ENCODE peak calls at places on chromosomes 11 and 22, in eight cellular contexts. G, F, S, W, V, D, C and H are unnamed samples.

GRCh38 chr22:39219071-39220050 is 25.4 kb downstream of the PDGFB start:
- DNase-seq in V (no peak), S (no peak), W (peak), C (peak), D (no peak), G (no peak), F (no peak), H (no peak)

GRCh38 chr22:39456262-39457046 is at the start of gene MGAT3:
- DNase-seq in W (peak), G (no peak), D (no peak), S (no peak), C (no peak), F (no peak), V (no peak), H (no peak)

GRCh38 chr22:27842236-27842993 is 40.9 kb upstream of the MN1 start:
- DNase-seq in G (no peak), W (no peak), F (no peak), C (no peak), D (no peak), S (no peak), V (no peak), H (no peak)

GRCh38 chr11:119903389-119903788 is 174.4 kb upstream of the NECTIN1 start:
- DNase-seq in V (no peak), G (no peak), C (no peak), D (no peak), W (no peak), S (no peak), F (no peak), H (no peak)

GRCh38 chr11:15775051-15775541 is 581.2 kb downstream of the SOX6 start:
- DNase-seq in G (no peak), D (no peak), W (no peak), S (peak), V (peak), F (peak), C (peak), H (no peak)

GRCh38 chr11:113926273-113927183 is 21.9 kb downstream of the HTR3B start:
- DNase-seq in W (no peak), V (peak), G (peak), S (no peak), F (peak), D (no peak), C (no peak), H (no peak)

GRCh38 chr11:70270877-70271634 is 566 bp downstream of the PPFIA1 start:
- DNase-seq in D (peak), G (no peak), C (peak), W (peak), S (peak), F (peak), V (peak), H (peak)

GRCh38 chr11:40149721-40150120 is 1309.7 kb downstream of the LRRC4C start:
- DNase-seq in S (peak), W (no peak), C (no peak), G (no peak), D (no peak), F (no peak), V (no peak), H (no peak)

GRCh38 chr22:22891139-22891621 is 3.6 kb downstream of the IGLL5 start:
- DNase-seq in D (no peak), S (no peak), V (no peak), G (no peak), C (no peak), F (no peak), W (no peak), H (no peak)
- H3K4me3 ChIP-seq in D (no peak), S (no peak), V (no peak), G (no peak), C (no peak), F (no peak), W (no peak), H (no peak)

GRCh38 chr22:20428496-20429253 is 8.9 kb downstream of the SCARF2 start:
- DNase-seq in G (no peak), W (no peak), V (no peak), F (no peak), S (no peak), C (no peak), D (no peak), H (no peak)
- H3K4me3 ChIP-seq in G (no peak), W (no peak), V (no peak), F (no peak), S (no peak), C (no peak), D (peak), H (no peak)

GRCh38 chr22:36775966-36776669 is at the start of gene IFT27:
- DNase-seq in D (peak), V (peak), C (peak), G (peak), S (peak), W (peak), F (peak), H (peak)
- H3K4me3 ChIP-seq in D (peak), V (peak), C (peak), G (peak), S (peak), W (peak), F (peak), H (peak)

GRCh38 chr11:104033134-104033533 is 3.3 kb upstream of the DDI1 start:
- DNase-seq in D (peak), C (peak), F (peak), S (peak), W (no peak), G (no peak), V (peak), H (peak)
- H3K4me3 ChIP-seq in D (no peak), C (no peak), F (no peak), S (no peak), W (no peak), G (no peak), V (no peak), H (no peak)

GRCh38 chr11:77470504-77470903 is 3.4 kb downstream of the PAK1 start:
- DNase-seq in G (no peak), C (no peak), F (no peak), W (no peak), S (no peak), D (no peak), V (no peak), H (no peak)

GRCh38 chr11:77473801-77474508 is at the start of gene PAK1:
- DNase-seq in V (peak), G (no peak), F (peak), D (peak), S (peak), C (peak), W (peak), H (peak)

GRCh38 chr11:77470971-77471370 is 2.9 kb downstream of the PAK1 start:
- DNase-seq in S (no peak), C (no peak), D (no peak), V (no peak), W (peak), G (no peak), F (no peak), H (no peak)

GRCh38 chr11:77473001-77473800 is 693 bp downstream of the PAK1 start:
- DNase-seq in V (no peak), G (no peak), F (peak), S (peak), W (peak), D (peak), C (peak), H (peak)

DNA sequence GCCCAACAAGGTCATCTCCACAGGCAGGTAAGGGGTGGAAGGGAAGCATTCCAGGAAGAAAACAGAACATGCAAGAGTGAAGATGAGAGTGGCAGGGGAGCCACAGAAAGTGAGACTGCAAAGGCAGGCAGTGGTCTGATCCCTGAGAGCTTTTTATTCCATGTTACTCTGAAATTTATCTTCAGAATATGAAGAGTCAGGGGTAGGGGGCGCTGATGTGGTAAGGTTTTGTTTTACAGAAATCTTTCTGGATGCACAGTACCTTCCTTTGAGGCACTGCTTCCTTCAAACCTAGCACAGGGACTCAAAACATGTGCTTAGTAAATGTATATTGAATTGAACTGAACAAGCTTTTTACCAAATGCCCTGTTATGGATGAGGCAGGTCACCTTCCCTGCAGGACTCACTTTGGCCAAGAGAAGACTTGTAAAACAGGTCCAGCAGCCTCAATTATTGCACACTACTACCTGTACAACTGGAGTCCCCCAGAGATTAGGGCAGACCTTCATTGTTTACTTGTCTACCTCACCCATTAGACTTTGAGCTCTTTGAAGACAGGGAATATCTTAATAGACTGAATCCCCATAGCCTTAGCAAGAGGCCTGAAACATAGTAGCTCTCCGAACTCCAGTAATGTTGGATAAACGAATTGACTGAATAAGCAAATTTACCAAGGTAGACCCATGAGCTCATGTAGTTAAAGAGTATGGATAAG is 2.2 kb downstream of the PAK1 start:
- DNase-seq in S (no peak), C (no peak), V (no peak), W (peak), D (peak), F (peak), G (peak), H (no peak)
- H3K4me3 ChIP-seq in S (no peak), C (no peak), V (no peak), W (peak), D (peak), F (no peak), G (no peak), H (no peak)

DNA sequence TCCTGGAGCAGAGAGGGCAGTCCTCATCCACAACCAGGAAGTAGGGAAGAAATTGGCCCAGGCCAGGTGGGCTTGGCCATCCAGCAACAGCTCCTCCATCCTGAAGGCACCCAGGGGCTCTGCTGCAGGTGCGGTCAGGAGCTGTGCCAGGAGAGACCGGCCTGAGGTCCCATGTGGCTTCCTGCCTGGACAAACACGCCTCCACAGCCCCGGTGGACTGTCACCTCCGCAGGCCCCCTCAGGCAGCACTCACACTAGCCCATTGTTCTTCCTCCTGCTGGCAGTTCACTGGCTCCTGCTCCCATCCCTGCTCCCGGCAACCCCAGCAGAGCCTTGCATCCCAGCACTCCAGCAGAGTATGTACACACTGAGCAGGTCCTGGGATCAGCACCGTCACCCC is 16.0 kb upstream of the POU2AF1 start:
- DNase-seq in G (no peak), C (no peak), D (no peak), V (no peak), F (no peak), S (no peak), W (no peak), H (no peak)
- H3K4me3 ChIP-seq in G (no peak), C (no peak), D (no peak), V (no peak), F (no peak), S (no peak), W (no peak), H (no peak)

GRCh38 chr11:86949995-86950993 is 4.9 kb downstream of the FZD4 start:
- DNase-seq in G (no peak), C (no peak), D (no peak), W (no peak), F (peak), V (no peak), S (no peak), H (peak)
- H3K4me3 ChIP-seq in G (no peak), C (peak), D (no peak), W (no peak), F (no peak), V (no peak), S (no peak), H (no peak)

DNA sequence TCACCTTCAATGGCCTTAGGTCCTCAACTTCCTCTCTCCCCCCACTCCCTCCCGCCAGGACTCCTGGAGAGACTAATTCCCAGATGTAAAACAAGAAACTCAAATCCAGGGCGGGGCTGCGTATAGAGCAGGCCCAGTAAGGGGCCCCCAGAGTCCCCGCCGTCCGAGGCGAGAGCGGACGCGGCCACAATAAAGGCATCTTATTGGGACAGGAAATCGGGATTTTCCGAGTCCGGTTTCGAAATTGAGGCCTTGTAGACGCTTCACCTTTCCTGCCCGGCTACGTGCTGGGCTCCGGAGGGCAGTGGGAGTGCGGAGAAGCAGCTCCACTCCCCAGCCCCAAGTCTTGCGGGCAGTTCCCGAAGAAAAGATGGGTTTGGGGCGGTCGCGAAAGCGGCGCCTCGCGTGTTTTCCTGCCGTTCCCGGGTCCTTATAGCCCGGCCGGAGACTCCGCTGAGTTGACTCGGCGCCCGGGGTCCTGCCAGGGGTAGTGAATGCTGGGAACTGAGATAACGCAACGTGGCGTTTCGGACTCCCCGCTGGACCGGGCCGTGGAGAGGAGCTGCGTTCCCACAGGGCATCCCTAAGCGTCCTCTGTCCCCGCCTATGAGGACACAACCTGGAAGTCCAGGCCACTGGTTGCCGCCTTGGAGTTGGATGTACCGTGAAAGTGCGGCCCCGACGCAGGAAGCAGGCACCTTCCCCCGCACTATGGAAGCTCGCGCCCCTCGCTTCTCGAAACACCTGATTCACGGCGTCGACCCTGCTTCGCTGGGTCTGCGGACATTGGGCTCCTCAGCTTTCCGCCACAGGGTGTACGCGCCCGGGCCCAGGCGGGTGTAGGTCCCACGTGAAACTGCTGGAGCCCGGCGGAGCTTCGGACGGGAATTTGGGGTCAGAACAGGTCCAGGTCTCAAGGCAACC is 4.8 kb upstream of the CHRM1 start:
- DNase-seq in V (no peak), D (no peak), F (no peak), G (no peak), S (no peak), W (peak), C (no peak), H (no peak)
- H3K4me3 ChIP-seq in V (peak), D (no peak), F (peak), G (no peak), S (no peak), W (peak), C (peak), H (no peak)

DNA sequence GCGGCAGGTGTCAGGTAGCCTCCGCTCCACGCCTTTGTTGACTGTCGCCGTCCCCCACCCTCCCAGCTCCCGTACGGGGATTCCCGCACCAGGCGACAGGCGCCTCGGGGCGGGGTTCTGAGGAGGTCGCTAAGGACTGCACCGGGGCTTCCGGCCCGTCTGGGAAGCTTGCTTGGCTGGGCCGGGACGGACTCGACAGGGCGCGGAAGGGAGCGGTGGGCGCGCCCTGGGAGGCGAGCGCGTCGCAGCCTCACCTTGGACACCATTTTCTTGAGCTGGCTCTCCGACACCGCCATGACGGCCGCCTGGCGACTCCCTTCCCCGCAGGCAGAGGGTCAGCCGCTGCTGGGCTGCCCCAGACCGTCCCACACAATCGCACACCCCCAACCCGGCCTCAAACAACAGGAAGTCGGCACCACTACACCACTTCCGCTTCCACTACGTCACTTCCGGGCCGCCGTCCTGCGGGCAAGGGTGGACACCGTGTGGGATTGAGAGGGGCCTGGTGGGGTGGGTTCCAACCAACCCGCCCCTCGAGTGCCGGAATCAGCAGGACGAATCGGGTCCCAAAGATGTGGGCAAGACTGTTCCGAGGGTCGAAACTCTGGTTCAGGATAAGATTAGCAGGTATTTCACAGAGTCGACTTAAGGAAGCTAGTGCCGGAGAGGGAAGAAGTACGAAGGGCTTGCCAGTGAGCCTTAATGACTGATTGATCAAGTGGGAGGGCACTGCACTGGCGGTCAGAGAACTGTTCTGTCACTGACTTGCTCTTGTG is at the start of gene TSG101:
- DNase-seq in W (peak), G (peak), F (peak), V (peak), S (peak), D (peak), C (peak), H (peak)
- H3K4me3 ChIP-seq in W (peak), G (peak), F (peak), V (peak), S (peak), D (peak), C (peak), H (peak)

DNA sequence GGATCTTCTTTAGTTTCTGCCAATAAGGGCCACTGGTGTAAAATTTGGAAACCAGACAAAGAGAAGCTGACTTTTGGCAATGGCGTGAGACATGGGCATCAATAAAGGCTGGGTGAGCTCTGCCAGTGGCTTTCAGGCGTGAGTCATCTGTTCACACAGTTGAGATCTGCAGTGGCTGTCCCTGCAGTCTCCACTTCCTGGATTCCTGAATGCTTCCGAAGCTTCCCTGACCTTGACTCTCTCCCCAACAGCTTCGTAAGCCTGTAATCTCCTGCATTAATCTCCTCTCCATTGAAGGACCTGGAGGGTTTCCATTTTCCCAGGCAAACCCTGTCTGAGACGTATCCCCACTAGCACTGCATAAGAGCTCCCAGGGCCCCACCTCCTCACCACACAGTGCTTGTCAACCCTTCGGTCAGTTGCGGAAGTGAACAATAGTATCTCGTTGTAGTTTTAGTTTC is 574.7 kb downstream of the TBC1D22A start:
- DNase-seq in C (no peak), S (peak), D (no peak), F (peak), V (peak), G (peak), W (no peak), H (peak)
- H3K4me3 ChIP-seq in C (no peak), S (peak), D (no peak), F (peak), V (peak), G (no peak), W (no peak), H (no peak)